ENCODE peak calls at places on chromosomes 2 and 18, in ten cellular contexts. One of them, this sample, is unnamed.

GRCh38 chr18:28189400-28190239 is 12.7 kb upstream of the CDH2 start:
- DNase-seq in fibroblast of pulmonary artery: peak
- DNase-seq in A673: peak
- DNase-seq in astrocyte: peak
- DNase-seq in neural progenitor cell: peak
- DNase-seq in tibial nerve: no peak
- DNase-seq in brain microvascular endothelial cell: peak
- DNase-seq in foreskin fibroblast: peak
- DNase-seq in body of pancreas: no peak
- DNase-seq in GM12865: peak
- DNase-seq in this sample: peak

GRCh38 chr2:68870215-68870614 is 982 bp downstream of the BMP10 start:
- DNase-seq in fibroblast of pulmonary artery: peak
- DNase-seq in A673: no peak
- DNase-seq in astrocyte: no peak
- DNase-seq in neural progenitor cell: no peak
- DNase-seq in tibial nerve: no peak
- DNase-seq in brain microvascular endothelial cell: no peak
- DNase-seq in foreskin fibroblast: no peak
- DNase-seq in body of pancreas: no peak
- DNase-seq in GM12865: no peak
- DNase-seq in this sample: no peak

GRCh38 chr18:50637961-50638622 is 78.2 kb downstream of the MAPK4 start:
- DNase-seq in fibroblast of pulmonary artery: no peak
- DNase-seq in A673: no peak
- DNase-seq in astrocyte: no peak
- DNase-seq in neural progenitor cell: no peak
- DNase-seq in tibial nerve: no peak
- DNase-seq in brain microvascular endothelial cell: no peak
- DNase-seq in foreskin fibroblast: no peak
- DNase-seq in body of pancreas: no peak
- DNase-seq in GM12865: no peak
- DNase-seq in this sample: no peak

GRCh38 chr2:231687961-231688360 is 20.4 kb upstream of the PTMA start:
- DNase-seq in fibroblast of pulmonary artery: no peak
- DNase-seq in A673: no peak
- DNase-seq in astrocyte: no peak
- DNase-seq in neural progenitor cell: no peak
- DNase-seq in tibial nerve: no peak
- DNase-seq in brain microvascular endothelial cell: no peak
- DNase-seq in foreskin fibroblast: no peak
- DNase-seq in body of pancreas: no peak
- DNase-seq in GM12865: no peak
- DNase-seq in this sample: no peak

GRCh38 chr18:33733376-33733775 is 155.4 kb downstream of the ASXL3 start:
- DNase-seq in fibroblast of pulmonary artery: no peak
- DNase-seq in A673: no peak
- DNase-seq in astrocyte: no peak
- DNase-seq in neural progenitor cell: no peak
- DNase-seq in tibial nerve: no peak
- DNase-seq in brain microvascular endothelial cell: no peak
- DNase-seq in foreskin fibroblast: no peak
- DNase-seq in body of pancreas: no peak
- DNase-seq in GM12865: no peak
- DNase-seq in this sample: no peak

GRCh38 chr2:191869178-191869577 is 22.3 kb upstream of the CAVIN2 start:
- DNase-seq in fibroblast of pulmonary artery: peak
- DNase-seq in A673: peak
- DNase-seq in astrocyte: no peak
- DNase-seq in neural progenitor cell: peak
- DNase-seq in tibial nerve: no peak
- DNase-seq in brain microvascular endothelial cell: peak
- DNase-seq in foreskin fibroblast: peak
- DNase-seq in body of pancreas: no peak
- DNase-seq in GM12865: peak
- DNase-seq in this sample: no peak

GRCh38 chr2:228747478-228747877 is 523.6 kb downstream of the PID1 start:
- DNase-seq in fibroblast of pulmonary artery: no peak
- DNase-seq in A673: no peak
- DNase-seq in astrocyte: no peak
- DNase-seq in neural progenitor cell: no peak
- DNase-seq in tibial nerve: no peak
- DNase-seq in brain microvascular endothelial cell: no peak
- DNase-seq in foreskin fibroblast: peak
- DNase-seq in body of pancreas: no peak
- DNase-seq in GM12865: no peak
- DNase-seq in this sample: no peak

GRCh38 chr18:75698861-75699260 is 271.4 kb upstream of the SMIM21 start:
- DNase-seq in fibroblast of pulmonary artery: no peak
- DNase-seq in A673: no peak
- DNase-seq in astrocyte: no peak
- DNase-seq in neural progenitor cell: no peak
- DNase-seq in tibial nerve: no peak
- DNase-seq in brain microvascular endothelial cell: no peak
- DNase-seq in foreskin fibroblast: no peak
- DNase-seq in body of pancreas: no peak
- DNase-seq in GM12865: no peak
- DNase-seq in this sample: no peak

GRCh38 chr2:241232736-241233575 is 44.5 kb downstream of the ANO7 start:
- DNase-seq in fibroblast of pulmonary artery: no peak
- DNase-seq in A673: no peak
- DNase-seq in astrocyte: no peak
- DNase-seq in neural progenitor cell: no peak
- DNase-seq in tibial nerve: no peak
- DNase-seq in brain microvascular endothelial cell: no peak
- DNase-seq in foreskin fibroblast: no peak
- DNase-seq in body of pancreas: no peak
- DNase-seq in GM12865: no peak
- DNase-seq in this sample: no peak

GRCh38 chr2:127199223-127199622 is 20.9 kb downstream of the CYP27C1 start:
- DNase-seq in fibroblast of pulmonary artery: no peak
- DNase-seq in A673: no peak
- DNase-seq in astrocyte: no peak
- DNase-seq in neural progenitor cell: no peak
- DNase-seq in tibial nerve: no peak
- DNase-seq in brain microvascular endothelial cell: no peak
- DNase-seq in foreskin fibroblast: no peak
- DNase-seq in body of pancreas: no peak
- DNase-seq in GM12865: no peak
- DNase-seq in this sample: no peak

GRCh38 chr2:127196998-127197397 is 23.1 kb downstream of the CYP27C1 start:
- DNase-seq in fibroblast of pulmonary artery: no peak
- DNase-seq in A673: peak
- DNase-seq in astrocyte: no peak
- DNase-seq in neural progenitor cell: peak
- DNase-seq in tibial nerve: no peak
- DNase-seq in brain microvascular endothelial cell: no peak
- DNase-seq in foreskin fibroblast: no peak
- DNase-seq in body of pancreas: no peak
- DNase-seq in GM12865: peak
- DNase-seq in this sample: no peak

GRCh38 chr2:127196549-127196948 is 23.6 kb downstream of the CYP27C1 start:
- DNase-seq in fibroblast of pulmonary artery: no peak
- DNase-seq in A673: no peak
- DNase-seq in astrocyte: no peak
- DNase-seq in neural progenitor cell: no peak
- DNase-seq in tibial nerve: no peak
- DNase-seq in brain microvascular endothelial cell: no peak
- DNase-seq in foreskin fibroblast: no peak
- DNase-seq in body of pancreas: no peak
- DNase-seq in GM12865: no peak
- DNase-seq in this sample: no peak

GRCh38 chr2:127195140-127196074 is 24.7 kb downstream of the CYP27C1 start:
- DNase-seq in fibroblast of pulmonary artery: no peak
- DNase-seq in A673: no peak
- DNase-seq in astrocyte: no peak
- DNase-seq in neural progenitor cell: no peak
- DNase-seq in tibial nerve: no peak
- DNase-seq in brain microvascular endothelial cell: no peak
- DNase-seq in foreskin fibroblast: no peak
- DNase-seq in body of pancreas: no peak
- DNase-seq in GM12865: no peak
- DNase-seq in this sample: no peak

DNA sequence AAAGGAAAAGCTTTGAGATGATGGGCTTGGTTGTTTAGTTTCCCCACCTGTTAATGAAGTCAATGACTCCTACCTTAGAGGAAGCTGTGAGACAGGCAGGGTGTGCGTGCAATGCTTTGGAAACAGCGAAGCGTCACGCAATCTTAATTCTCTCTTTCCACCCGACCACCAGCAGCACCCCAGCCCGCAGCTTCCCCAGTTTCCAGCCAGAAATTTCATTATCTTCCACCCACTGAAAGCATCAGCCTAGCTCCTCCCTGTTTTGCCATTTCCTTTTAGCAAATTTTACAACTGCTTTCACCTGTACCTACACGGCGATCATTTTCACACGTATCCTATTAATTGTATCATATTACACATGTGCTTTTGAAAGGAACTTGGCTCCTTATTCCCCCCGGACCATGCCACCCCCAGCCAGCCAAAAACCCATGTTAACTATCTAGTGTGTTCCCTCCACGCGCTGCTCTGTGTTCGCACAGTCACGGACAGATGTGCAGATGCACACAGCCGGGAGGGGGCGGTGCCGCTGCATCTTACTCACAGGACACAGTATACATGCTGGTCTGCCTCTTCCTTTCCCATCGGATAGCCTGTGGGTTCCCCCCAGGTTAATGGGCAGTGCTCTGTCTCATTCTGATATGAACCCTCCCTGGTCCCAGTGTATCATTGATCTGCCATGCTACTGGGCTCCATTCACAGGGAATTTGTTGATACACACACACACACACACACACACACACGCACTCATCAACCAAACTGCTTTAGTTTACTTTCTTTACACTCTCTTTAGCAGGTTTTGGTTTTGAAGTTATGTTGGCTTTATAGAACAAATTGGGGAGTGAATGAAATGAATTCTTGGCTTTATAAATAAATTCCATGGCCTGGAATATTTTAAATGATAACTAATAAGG is 22.4 kb downstream of the CYP27C1 start:
- DNase-seq in fibroblast of pulmonary artery: peak
- DNase-seq in A673: peak
- DNase-seq in astrocyte: peak
- DNase-seq in neural progenitor cell: peak
- DNase-seq in tibial nerve: no peak
- DNase-seq in brain microvascular endothelial cell: peak
- DNase-seq in foreskin fibroblast: no peak
- DNase-seq in body of pancreas: peak
- DNase-seq in GM12865: peak
- DNase-seq in this sample: peak
- TF ChIP-seq CTCF in fibroblast of pulmonary artery: peak
- TF ChIP-seq CTCF in A673: peak
- TF ChIP-seq CTCF in astrocyte: peak
- TF ChIP-seq CTCF in neural progenitor cell: peak
- TF ChIP-seq CTCF in tibial nerve: peak
- TF ChIP-seq CTCF in brain microvascular endothelial cell: peak
- TF ChIP-seq CTCF in foreskin fibroblast: peak
- TF ChIP-seq CTCF in body of pancreas: peak
- TF ChIP-seq CTCF in GM12865: peak
- TF ChIP-seq CTCF in this sample: peak

DNA sequence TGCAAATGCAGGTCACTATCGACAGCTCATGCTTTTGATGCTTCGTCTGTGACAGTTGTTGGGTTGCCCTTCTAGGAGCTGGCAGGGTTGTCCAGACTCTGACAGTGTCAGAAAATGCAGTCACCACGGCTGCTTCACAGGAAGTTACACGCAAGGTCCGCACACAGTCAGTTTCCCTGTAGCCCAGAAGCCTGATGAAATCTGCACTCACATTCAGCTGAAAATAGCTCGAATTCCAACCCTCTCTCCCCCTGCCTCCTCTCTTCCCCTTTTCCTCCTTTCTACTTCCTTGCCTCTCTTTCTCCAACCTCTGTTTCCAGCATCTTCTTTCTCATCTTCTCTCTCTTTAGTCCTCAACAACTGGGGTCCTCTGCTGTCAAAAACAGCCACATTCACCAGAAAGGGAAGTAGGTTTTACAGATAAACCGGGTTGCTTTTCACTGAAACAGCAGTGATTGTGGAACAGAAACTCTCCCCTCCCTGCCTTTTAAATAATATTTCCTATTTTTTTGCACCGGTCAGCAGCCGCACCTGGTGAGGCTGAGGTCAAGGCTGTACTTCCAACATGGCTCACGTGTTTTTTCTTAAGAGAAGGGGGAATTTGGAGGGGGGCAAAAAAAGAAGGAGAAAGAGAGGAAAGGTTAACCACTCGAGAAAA is 69.2 kb downstream of the BCL11A start:
- DNase-seq in fibroblast of pulmonary artery: peak
- DNase-seq in A673: no peak
- DNase-seq in astrocyte: peak
- DNase-seq in neural progenitor cell: peak
- DNase-seq in tibial nerve: no peak
- DNase-seq in brain microvascular endothelial cell: peak
- DNase-seq in foreskin fibroblast: peak
- DNase-seq in body of pancreas: no peak
- DNase-seq in GM12865: peak
- DNase-seq in this sample: peak
- H3K4me3 ChIP-seq in fibroblast of pulmonary artery: no peak
- H3K4me3 ChIP-seq in A673: no peak
- H3K4me3 ChIP-seq in astrocyte: peak
- H3K4me3 ChIP-seq in neural progenitor cell: no peak
- H3K4me3 ChIP-seq in tibial nerve: no peak
- H3K4me3 ChIP-seq in brain microvascular endothelial cell: no peak
- H3K4me3 ChIP-seq in foreskin fibroblast: no peak
- H3K4me3 ChIP-seq in body of pancreas: no peak
- H3K4me3 ChIP-seq in GM12865: no peak
- H3K4me3 ChIP-seq in this sample: peak

GRCh38 chr2:103959174-103960125 is 894.5 kb upstream of the POU3F3 start:
- DNase-seq in fibroblast of pulmonary artery: no peak
- DNase-seq in A673: peak
- DNase-seq in astrocyte: peak
- DNase-seq in neural progenitor cell: peak
- DNase-seq in tibial nerve: no peak
- DNase-seq in brain microvascular endothelial cell: peak
- DNase-seq in foreskin fibroblast: no peak
- DNase-seq in body of pancreas: peak
- DNase-seq in GM12865: peak
- DNase-seq in this sample: peak
- TF ChIP-seq CTCF in fibroblast of pulmonary artery: peak
- TF ChIP-seq CTCF in A673: peak
- TF ChIP-seq CTCF in astrocyte: peak
- TF ChIP-seq CTCF in neural progenitor cell: peak
- TF ChIP-seq CTCF in tibial nerve: peak
- TF ChIP-seq CTCF in brain microvascular endothelial cell: peak
- TF ChIP-seq CTCF in foreskin fibroblast: no peak
- TF ChIP-seq CTCF in body of pancreas: peak
- TF ChIP-seq CTCF in GM12865: peak
- TF ChIP-seq CTCF in this sample: peak

DNA sequence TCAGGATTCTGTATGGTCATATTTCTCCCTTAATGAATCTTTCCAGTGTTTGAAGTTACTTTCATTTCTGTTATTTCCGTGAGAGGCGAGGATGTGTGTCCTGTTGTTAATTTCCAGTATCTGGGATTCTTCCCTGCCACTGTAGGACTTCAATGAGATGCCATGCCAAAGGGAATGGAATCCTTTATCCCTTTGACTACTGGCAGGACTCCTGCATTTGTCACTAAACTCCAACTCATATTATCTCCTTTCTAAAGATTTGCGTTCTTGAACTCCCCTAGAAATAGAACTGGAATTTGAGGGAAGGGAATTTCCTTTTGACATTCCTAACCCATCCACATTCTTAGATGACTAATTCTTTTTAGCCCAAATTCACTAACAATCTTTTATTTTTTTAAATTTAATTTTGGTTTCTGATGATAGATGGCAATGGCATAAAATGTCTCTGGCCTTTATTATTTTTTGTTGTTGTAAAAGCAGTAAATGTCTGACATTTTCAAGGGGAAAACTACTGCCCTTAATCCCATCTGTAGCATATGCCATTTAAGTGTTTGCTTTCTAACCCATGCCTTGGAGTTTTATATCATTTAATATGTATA is 87.8 kb upstream of the EML6 start:
- DNase-seq in fibroblast of pulmonary artery: peak
- DNase-seq in A673: no peak
- DNase-seq in astrocyte: peak
- DNase-seq in neural progenitor cell: no peak
- DNase-seq in tibial nerve: no peak
- DNase-seq in brain microvascular endothelial cell: no peak
- DNase-seq in foreskin fibroblast: no peak
- DNase-seq in body of pancreas: no peak
- DNase-seq in GM12865: no peak
- DNase-seq in this sample: peak
- H3K4me3 ChIP-seq in fibroblast of pulmonary artery: peak
- H3K4me3 ChIP-seq in A673: no peak
- H3K4me3 ChIP-seq in astrocyte: no peak
- H3K4me3 ChIP-seq in neural progenitor cell: no peak
- H3K4me3 ChIP-seq in tibial nerve: no peak
- H3K4me3 ChIP-seq in brain microvascular endothelial cell: no peak
- H3K4me3 ChIP-seq in foreskin fibroblast: no peak
- H3K4me3 ChIP-seq in body of pancreas: no peak
- H3K4me3 ChIP-seq in GM12865: peak
- H3K4me3 ChIP-seq in this sample: peak